ENCODE peak calls at places on chromosomes 11 and 22, in ten cellular contexts. One of them, this sample, is unnamed.

GRCh38 chr11:18013790-18014507 is 1.1 kb upstream of the SERGEF start:
- DNase-seq in cardiac fibroblast: peak; percentile 2
- DNase-seq in glutamatergic neuron: peak; percentile 16
- DNase-seq in GM12864: no peak
- DNase-seq in fibroblast of the aortic adventitia: peak; percentile 10
- DNase-seq in iPS-NIHi11: peak; percentile 8
- DNase-seq in kidney tubule cell: no peak
- DNase-seq in stimulated activated CD8-positive, alpha-beta memory T cell treated with anti-CD3 and anti-CD28 coated beads, Interleukin-4, amount 100 ng/mL, for 24 hours: no peak
- DNase-seq in activated T-cell treated with anti-CD3 and anti-CD28 coated beads for 24 hours: no peak
- DNase-seq in astrocyte of the hippocampus: no peak
- DNase-seq in this sample: no peak

GRCh38 chr11:111911563-111912401 is at the start of gene CRYAB:
- DNase-seq in cardiac fibroblast: peak; percentile 92
- DNase-seq in glutamatergic neuron: no peak
- DNase-seq in GM12864: no peak
- DNase-seq in fibroblast of the aortic adventitia: peak; percentile 89
- DNase-seq in iPS-NIHi11: peak; percentile 45
- DNase-seq in kidney tubule cell: peak; percentile 99
- DNase-seq in stimulated activated CD8-positive, alpha-beta memory T cell treated with anti-CD3 and anti-CD28 coated beads, Interleukin-4, amount 100 ng/mL, for 24 hours: no peak
- DNase-seq in activated T-cell treated with anti-CD3 and anti-CD28 coated beads for 24 hours: no peak
- DNase-seq in astrocyte of the hippocampus: peak; percentile 95
- DNase-seq in this sample: peak; percentile 61

GRCh38 chr11:78417175-78417887 is at the start of gene GAB2:
- DNase-seq in cardiac fibroblast: no peak
- DNase-seq in glutamatergic neuron: no peak
- DNase-seq in GM12864: no peak
- DNase-seq in fibroblast of the aortic adventitia: no peak
- DNase-seq in iPS-NIHi11: peak; percentile 35
- DNase-seq in kidney tubule cell: no peak
- DNase-seq in stimulated activated CD8-positive, alpha-beta memory T cell treated with anti-CD3 and anti-CD28 coated beads, Interleukin-4, amount 100 ng/mL, for 24 hours: no peak
- DNase-seq in activated T-cell treated with anti-CD3 and anti-CD28 coated beads for 24 hours: no peak
- DNase-seq in astrocyte of the hippocampus: no peak
- DNase-seq in this sample: no peak

GRCh38 chr22:49010901-49011300 is 816.8 kb downstream of the BRD1 start:
- DNase-seq in cardiac fibroblast: no peak
- DNase-seq in glutamatergic neuron: no peak
- DNase-seq in GM12864: no peak
- DNase-seq in fibroblast of the aortic adventitia: no peak
- DNase-seq in iPS-NIHi11: no peak
- DNase-seq in kidney tubule cell: no peak
- DNase-seq in stimulated activated CD8-positive, alpha-beta memory T cell treated with anti-CD3 and anti-CD28 coated beads, Interleukin-4, amount 100 ng/mL, for 24 hours: no peak
- DNase-seq in activated T-cell treated with anti-CD3 and anti-CD28 coated beads for 24 hours: no peak
- DNase-seq in astrocyte of the hippocampus: no peak
- DNase-seq in this sample: no peak

GRCh38 chr11:5234390-5234834 is at the start of gene HBD:
- DNase-seq in cardiac fibroblast: peak; percentile 35
- DNase-seq in glutamatergic neuron: no peak
- DNase-seq in GM12864: no peak
- DNase-seq in fibroblast of the aortic adventitia: peak; percentile 71
- DNase-seq in iPS-NIHi11: no peak
- DNase-seq in kidney tubule cell: peak; percentile 21
- DNase-seq in stimulated activated CD8-positive, alpha-beta memory T cell treated with anti-CD3 and anti-CD28 coated beads, Interleukin-4, amount 100 ng/mL, for 24 hours: no peak
- DNase-seq in activated T-cell treated with anti-CD3 and anti-CD28 coated beads for 24 hours: no peak
- DNase-seq in astrocyte of the hippocampus: no peak
- DNase-seq in this sample: no peak

GRCh38 chr22:37998543-37998942 is 14.2 kb upstream of the SOX10 start:
- DNase-seq in cardiac fibroblast: no peak
- DNase-seq in glutamatergic neuron: no peak
- DNase-seq in GM12864: no peak
- DNase-seq in fibroblast of the aortic adventitia: no peak
- DNase-seq in iPS-NIHi11: no peak
- DNase-seq in kidney tubule cell: no peak
- DNase-seq in stimulated activated CD8-positive, alpha-beta memory T cell treated with anti-CD3 and anti-CD28 coated beads, Interleukin-4, amount 100 ng/mL, for 24 hours: no peak
- DNase-seq in activated T-cell treated with anti-CD3 and anti-CD28 coated beads for 24 hours: no peak
- DNase-seq in astrocyte of the hippocampus: peak; percentile 54
- DNase-seq in this sample: no peak

GRCh38 chr11:126518130-126518995 is 162.9 kb downstream of the ST3GAL4 start:
- DNase-seq in cardiac fibroblast: no peak
- DNase-seq in glutamatergic neuron: peak; percentile 71
- DNase-seq in GM12864: no peak
- DNase-seq in fibroblast of the aortic adventitia: no peak
- DNase-seq in iPS-NIHi11: no peak
- DNase-seq in kidney tubule cell: no peak
- DNase-seq in stimulated activated CD8-positive, alpha-beta memory T cell treated with anti-CD3 and anti-CD28 coated beads, Interleukin-4, amount 100 ng/mL, for 24 hours: no peak
- DNase-seq in activated T-cell treated with anti-CD3 and anti-CD28 coated beads for 24 hours: no peak
- DNase-seq in astrocyte of the hippocampus: no peak
- DNase-seq in this sample: no peak

GRCh38 chr22:35172452-35172851 is 84.8 kb upstream of the HMGXB4 start:
- DNase-seq in cardiac fibroblast: no peak
- DNase-seq in glutamatergic neuron: peak; percentile 33
- DNase-seq in GM12864: no peak
- DNase-seq in fibroblast of the aortic adventitia: no peak
- DNase-seq in iPS-NIHi11: no peak
- DNase-seq in kidney tubule cell: no peak
- DNase-seq in stimulated activated CD8-positive, alpha-beta memory T cell treated with anti-CD3 and anti-CD28 coated beads, Interleukin-4, amount 100 ng/mL, for 24 hours: no peak
- DNase-seq in activated T-cell treated with anti-CD3 and anti-CD28 coated beads for 24 hours: no peak
- DNase-seq in astrocyte of the hippocampus: no peak
- DNase-seq in this sample: no peak

GRCh38 chr11:95512177-95512576 is 277.4 kb downstream of the FAM76B start:
- DNase-seq in cardiac fibroblast: peak; percentile 79
- DNase-seq in glutamatergic neuron: no peak
- DNase-seq in GM12864: no peak
- DNase-seq in fibroblast of the aortic adventitia: peak; percentile 97
- DNase-seq in iPS-NIHi11: no peak
- DNase-seq in kidney tubule cell: peak; percentile 31
- DNase-seq in stimulated activated CD8-positive, alpha-beta memory T cell treated with anti-CD3 and anti-CD28 coated beads, Interleukin-4, amount 100 ng/mL, for 24 hours: no peak
- DNase-seq in activated T-cell treated with anti-CD3 and anti-CD28 coated beads for 24 hours: no peak
- DNase-seq in astrocyte of the hippocampus: peak; percentile 71
- DNase-seq in this sample: no peak

GRCh38 chr11:57276857-57277505 is 39.9 kb upstream of the APLNR start:
- DNase-seq in cardiac fibroblast: peak; percentile 73
- DNase-seq in glutamatergic neuron: no peak
- DNase-seq in GM12864: no peak
- DNase-seq in fibroblast of the aortic adventitia: peak; percentile 65
- DNase-seq in iPS-NIHi11: no peak
- DNase-seq in kidney tubule cell: no peak
- DNase-seq in stimulated activated CD8-positive, alpha-beta memory T cell treated with anti-CD3 and anti-CD28 coated beads, Interleukin-4, amount 100 ng/mL, for 24 hours: no peak
- DNase-seq in activated T-cell treated with anti-CD3 and anti-CD28 coated beads for 24 hours: no peak
- DNase-seq in astrocyte of the hippocampus: no peak
- DNase-seq in this sample: no peak

GRCh38 chr11:73956876-73957653 is 6.2 kb downstream of the DNAJB13 start:
- DNase-seq in cardiac fibroblast: no peak
- DNase-seq in glutamatergic neuron: peak; percentile 43
- DNase-seq in GM12864: no peak
- DNase-seq in fibroblast of the aortic adventitia: no peak
- DNase-seq in iPS-NIHi11: no peak
- DNase-seq in kidney tubule cell: no peak
- DNase-seq in stimulated activated CD8-positive, alpha-beta memory T cell treated with anti-CD3 and anti-CD28 coated beads, Interleukin-4, amount 100 ng/mL, for 24 hours: no peak
- DNase-seq in activated T-cell treated with anti-CD3 and anti-CD28 coated beads for 24 hours: no peak
- DNase-seq in astrocyte of the hippocampus: no peak
- DNase-seq in this sample: no peak

GRCh38 chr11:31045335-31045734 is 324.2 kb downstream of the DCDC1 start:
- DNase-seq in cardiac fibroblast: peak; percentile 2
- DNase-seq in glutamatergic neuron: no peak
- DNase-seq in GM12864: no peak
- DNase-seq in fibroblast of the aortic adventitia: peak; percentile 27
- DNase-seq in iPS-NIHi11: peak; percentile 17
- DNase-seq in kidney tubule cell: peak; percentile 31
- DNase-seq in stimulated activated CD8-positive, alpha-beta memory T cell treated with anti-CD3 and anti-CD28 coated beads, Interleukin-4, amount 100 ng/mL, for 24 hours: no peak
- DNase-seq in activated T-cell treated with anti-CD3 and anti-CD28 coated beads for 24 hours: no peak
- DNase-seq in astrocyte of the hippocampus: peak; percentile 5
- DNase-seq in this sample: no peak

GRCh38 chr22:24155597-24156145 is 25.6 kb upstream of the SUSD2 start:
- DNase-seq in cardiac fibroblast: peak; percentile 82
- DNase-seq in glutamatergic neuron: peak; percentile 57
- DNase-seq in GM12864: no peak
- DNase-seq in fibroblast of the aortic adventitia: peak; percentile 62
- DNase-seq in iPS-NIHi11: peak; percentile 82
- DNase-seq in kidney tubule cell: peak; percentile 53
- DNase-seq in stimulated activated CD8-positive, alpha-beta memory T cell treated with anti-CD3 and anti-CD28 coated beads, Interleukin-4, amount 100 ng/mL, for 24 hours: no peak
- DNase-seq in activated T-cell treated with anti-CD3 and anti-CD28 coated beads for 24 hours: no peak
- DNase-seq in astrocyte of the hippocampus: peak; percentile 87
- DNase-seq in this sample: peak; percentile 75

GRCh38 chr11:1782026-1782696 is 18.4 kb upstream of the CTSD start:
- DNase-seq in cardiac fibroblast: no peak
- DNase-seq in glutamatergic neuron: peak; percentile 13
- DNase-seq in GM12864: no peak
- DNase-seq in fibroblast of the aortic adventitia: no peak
- DNase-seq in iPS-NIHi11: no peak
- DNase-seq in kidney tubule cell: no peak
- DNase-seq in stimulated activated CD8-positive, alpha-beta memory T cell treated with anti-CD3 and anti-CD28 coated beads, Interleukin-4, amount 100 ng/mL, for 24 hours: no peak
- DNase-seq in activated T-cell treated with anti-CD3 and anti-CD28 coated beads for 24 hours: no peak
- DNase-seq in astrocyte of the hippocampus: no peak
- DNase-seq in this sample: no peak